ENCODE peak calls at places on chromosomes 11 and 22, in five cellular contexts. One of them, this sample, is unnamed.

GRCh38 chr11:117881217-117881616 is 4.8 kb upstream of the FXYD6 start:
- DNase-seq in body of pancreas: no peak
- DNase-seq in fibroblast of the aortic adventitia: no peak
- DNase-seq in heart left ventricle: no peak
- DNase-seq in lower lobe of right lung: no peak
- DNase-seq in this sample: no peak

GRCh38 chr11:119085523-119085878 is 820 bp downstream of the HMBS start:
- DNase-seq in body of pancreas: no peak
- DNase-seq in fibroblast of the aortic adventitia: no peak
- DNase-seq in heart left ventricle: no peak
- DNase-seq in lower lobe of right lung: no peak
- DNase-seq in this sample: no peak

GRCh38 chr11:1167751-1168231 is 10.0 kb downstream of the MUC5AC start:
- DNase-seq in body of pancreas: no peak
- DNase-seq in fibroblast of the aortic adventitia: no peak
- DNase-seq in heart left ventricle: peak
- DNase-seq in lower lobe of right lung: peak
- DNase-seq in this sample: no peak

GRCh38 chr22:31818481-31819392 is 64.9 kb downstream of the DEPDC5 start:
- DNase-seq in body of pancreas: no peak
- DNase-seq in fibroblast of the aortic adventitia: peak
- DNase-seq in heart left ventricle: no peak
- DNase-seq in lower lobe of right lung: no peak
- DNase-seq in this sample: peak

GRCh38 chr22:25650834-25651233 is 86.4 kb downstream of the GRK3 start:
- DNase-seq in body of pancreas: no peak
- DNase-seq in fibroblast of the aortic adventitia: no peak
- DNase-seq in heart left ventricle: no peak
- DNase-seq in lower lobe of right lung: no peak
- DNase-seq in this sample: no peak

GRCh38 chr22:44361391-44362126 is 48.8 kb upstream of the SHISAL1 start:
- DNase-seq in body of pancreas: no peak
- DNase-seq in fibroblast of the aortic adventitia: no peak
- DNase-seq in heart left ventricle: no peak
- DNase-seq in lower lobe of right lung: peak
- DNase-seq in this sample: no peak

GRCh38 chr22:45207981-45208664 is 32.6 kb downstream of the KIAA0930 start:
- DNase-seq in body of pancreas: peak
- DNase-seq in fibroblast of the aortic adventitia: peak
- DNase-seq in heart left ventricle: no peak
- DNase-seq in lower lobe of right lung: no peak
- DNase-seq in this sample: peak

GRCh38 chr11:121931748-121932352 is 184.2 kb downstream of the BLID start:
- DNase-seq in body of pancreas: no peak
- DNase-seq in fibroblast of the aortic adventitia: no peak
- DNase-seq in heart left ventricle: no peak
- DNase-seq in lower lobe of right lung: no peak
- DNase-seq in this sample: no peak

GRCh38 chr11:23778971-23779370 is 717.9 kb upstream of the LUZP2 start:
- DNase-seq in body of pancreas: no peak
- DNase-seq in fibroblast of the aortic adventitia: no peak
- DNase-seq in heart left ventricle: no peak
- DNase-seq in lower lobe of right lung: no peak
- DNase-seq in this sample: peak

GRCh38 chr22:37229805-37230672 is 14.0 kb downstream of the RAC2 start:
- DNase-seq in body of pancreas: no peak
- DNase-seq in fibroblast of the aortic adventitia: peak
- DNase-seq in heart left ventricle: peak
- DNase-seq in lower lobe of right lung: peak
- DNase-seq in this sample: peak

GRCh38 chr11:90309693-90310092 is 86.8 kb upstream of the CHORDC1 start:
- DNase-seq in body of pancreas: no peak
- DNase-seq in fibroblast of the aortic adventitia: no peak
- DNase-seq in heart left ventricle: no peak
- DNase-seq in lower lobe of right lung: no peak
- DNase-seq in this sample: no peak

GRCh38 chr11:77473801-77474508 is at the start of gene PAK1:
- DNase-seq in body of pancreas: peak
- DNase-seq in fibroblast of the aortic adventitia: peak
- DNase-seq in heart left ventricle: peak
- DNase-seq in lower lobe of right lung: peak
- DNase-seq in this sample: peak

GRCh38 chr22:45861259-45861658 is 115.7 kb downstream of the WNT7B start:
- DNase-seq in body of pancreas: no peak
- DNase-seq in fibroblast of the aortic adventitia: no peak
- DNase-seq in heart left ventricle: no peak
- DNase-seq in lower lobe of right lung: no peak
- DNase-seq in this sample: no peak

GRCh38 chr11:75421902-75422247 is 11.1 kb downstream of the KLHL35 start:
- DNase-seq in body of pancreas: no peak
- DNase-seq in fibroblast of the aortic adventitia: no peak
- DNase-seq in heart left ventricle: no peak
- DNase-seq in lower lobe of right lung: no peak
- DNase-seq in this sample: no peak

GRCh38 chr11:64115751-64116522 is 50.0 kb downstream of the MACROD1 start:
- DNase-seq in body of pancreas: no peak
- DNase-seq in fibroblast of the aortic adventitia: no peak
- DNase-seq in heart left ventricle: no peak
- DNase-seq in lower lobe of right lung: no peak
- DNase-seq in this sample: no peak

GRCh38 chr11:94036096-94036495 is 14.9 kb downstream of the HEPHL1 start:
- DNase-seq in body of pancreas: no peak
- DNase-seq in fibroblast of the aortic adventitia: no peak
- DNase-seq in heart left ventricle: no peak
- DNase-seq in lower lobe of right lung: no peak
- DNase-seq in this sample: no peak

GRCh38 chr22:37509026-37509886 is 10.0 kb downstream of the CARD10 start:
- DNase-seq in body of pancreas: no peak
- DNase-seq in fibroblast of the aortic adventitia: no peak
- DNase-seq in heart left ventricle: no peak
- DNase-seq in lower lobe of right lung: no peak
- DNase-seq in this sample: no peak

GRCh38 chr11:124762077-124762623 is at the start of gene ESAM:
- DNase-seq in body of pancreas: peak
- DNase-seq in fibroblast of the aortic adventitia: no peak
- DNase-seq in heart left ventricle: peak
- DNase-seq in lower lobe of right lung: peak
- DNase-seq in this sample: no peak

GRCh38 chr11:20880094-20880493 is 210.7 kb downstream of the NELL1 start:
- DNase-seq in body of pancreas: no peak
- DNase-seq in fibroblast of the aortic adventitia: no peak
- DNase-seq in heart left ventricle: no peak
- DNase-seq in lower lobe of right lung: no peak
- DNase-seq in this sample: no peak

GRCh38 chr11:20873054-20873453 is 203.7 kb downstream of the NELL1 start:
- DNase-seq in body of pancreas: no peak
- DNase-seq in fibroblast of the aortic adventitia: no peak
- DNase-seq in heart left ventricle: no peak
- DNase-seq in lower lobe of right lung: no peak
- DNase-seq in this sample: no peak

GRCh38 chr11:20876738-20877137 is 207.4 kb downstream of the NELL1 start:
- DNase-seq in body of pancreas: no peak
- DNase-seq in fibroblast of the aortic adventitia: no peak
- DNase-seq in heart left ventricle: no peak
- DNase-seq in lower lobe of right lung: no peak
- DNase-seq in this sample: no peak

DNA sequence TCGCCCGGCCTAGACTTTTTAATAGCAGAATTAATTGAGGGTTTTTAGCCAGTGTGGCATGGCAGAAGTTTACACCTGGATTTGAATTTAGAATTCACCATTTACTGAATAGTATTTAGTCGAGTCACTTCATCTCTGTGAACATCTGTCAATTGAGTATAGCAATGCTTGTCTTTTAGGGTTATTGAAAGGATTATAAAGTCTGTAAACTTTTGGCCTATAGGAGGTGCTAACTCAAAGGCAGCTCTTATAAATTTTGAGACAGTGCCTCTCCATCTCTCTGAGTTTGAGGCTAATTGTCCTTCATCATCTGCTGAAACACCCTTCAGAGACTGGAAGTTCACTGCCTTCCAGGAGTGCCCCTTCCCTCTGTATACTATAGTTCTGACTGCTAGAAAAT is 205.0 kb downstream of the NELL1 start:
- DNase-seq in body of pancreas: no peak
- DNase-seq in fibroblast of the aortic adventitia: no peak
- DNase-seq in heart left ventricle: no peak
- DNase-seq in lower lobe of right lung: no peak
- DNase-seq in this sample: no peak
- TF ChIP-seq CTCF in body of pancreas: no peak
- TF ChIP-seq CTCF in fibroblast of the aortic adventitia: no peak
- TF ChIP-seq CTCF in heart left ventricle: no peak
- TF ChIP-seq CTCF in lower lobe of right lung: no peak
- TF ChIP-seq CTCF in this sample: no peak

DNA sequence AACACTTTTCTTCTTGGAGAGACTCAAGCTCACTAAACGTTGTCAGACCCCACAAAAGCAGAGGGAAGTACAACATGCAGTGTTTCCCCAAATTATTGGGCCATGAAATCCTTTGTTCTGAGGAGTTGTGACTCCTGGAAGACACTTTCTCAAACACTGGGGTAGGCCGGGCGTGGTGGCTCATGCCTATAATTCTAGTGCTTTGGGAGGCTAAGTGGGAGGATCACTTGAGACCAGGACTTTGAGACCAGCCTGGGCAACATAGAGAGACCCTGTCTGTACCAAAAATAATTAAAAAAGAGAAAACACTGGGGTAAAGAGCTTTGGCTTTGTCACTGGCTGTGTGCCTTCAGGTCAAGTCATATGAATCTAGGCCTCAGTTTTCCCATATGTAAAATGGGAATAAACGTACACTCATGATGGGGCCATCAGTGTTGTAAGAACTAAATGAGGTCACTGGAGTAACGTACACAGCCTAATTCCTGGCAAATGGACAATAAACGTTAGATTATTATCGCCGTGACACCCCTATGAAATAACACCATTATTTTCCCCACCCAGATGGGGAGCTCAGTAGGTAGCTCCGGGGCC is 92.0 kb downstream of the RRM1 start:
- DNase-seq in body of pancreas: no peak
- DNase-seq in fibroblast of the aortic adventitia: no peak
- DNase-seq in heart left ventricle: no peak
- DNase-seq in lower lobe of right lung: no peak
- DNase-seq in this sample: no peak
- H3K4me3 ChIP-seq in body of pancreas: no peak
- H3K4me3 ChIP-seq in fibroblast of the aortic adventitia: peak
- H3K4me3 ChIP-seq in heart left ventricle: peak
- H3K4me3 ChIP-seq in lower lobe of right lung: peak
- H3K4me3 ChIP-seq in this sample: peak

GRCh38 chr11:65591939-65592814 is 3.4 kb downstream of the KCNK7 start:
- DNase-seq in body of pancreas: peak
- DNase-seq in fibroblast of the aortic adventitia: no peak
- DNase-seq in heart left ventricle: no peak
- DNase-seq in lower lobe of right lung: no peak
- DNase-seq in this sample: peak
- TF ChIP-seq CTCF in body of pancreas: peak
- TF ChIP-seq CTCF in fibroblast of the aortic adventitia: no peak
- TF ChIP-seq CTCF in heart left ventricle: peak
- TF ChIP-seq CTCF in lower lobe of right lung: peak
- TF ChIP-seq CTCF in this sample: peak

DNA sequence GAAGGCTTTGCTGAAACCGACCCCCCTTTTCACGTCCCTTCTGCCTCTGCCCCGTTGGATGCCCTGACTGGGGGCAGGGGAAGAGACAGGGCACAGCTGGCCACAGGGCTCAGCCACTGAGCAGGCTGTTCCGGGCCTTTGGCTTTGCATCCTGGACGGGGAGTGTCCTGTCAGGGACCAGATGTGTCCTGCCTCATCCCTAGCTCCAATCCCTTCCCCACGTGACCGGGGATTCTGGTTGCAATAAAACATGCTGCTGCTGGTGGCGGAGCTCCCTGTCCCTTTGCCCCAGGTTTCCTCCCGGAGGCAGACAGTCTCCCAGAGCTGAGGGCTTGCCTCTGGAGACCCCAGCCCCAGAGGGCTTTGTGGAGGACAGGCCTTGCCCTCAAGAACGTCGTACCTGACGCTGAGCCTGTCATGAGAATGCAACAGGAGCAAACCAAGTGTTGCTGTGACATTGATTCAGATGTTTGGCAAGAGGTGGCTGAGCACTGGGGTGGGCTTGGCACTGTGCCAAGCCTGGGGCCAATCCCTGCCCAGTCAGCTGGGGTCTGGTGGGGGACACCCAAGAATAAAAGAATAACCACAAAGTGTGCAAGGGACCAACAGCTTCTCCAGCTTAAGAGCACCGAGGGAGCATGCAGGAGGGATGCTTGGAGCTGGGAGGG is 7.3 kb downstream of the CDC42EP2 start:
- DNase-seq in body of pancreas: no peak
- DNase-seq in fibroblast of the aortic adventitia: no peak
- DNase-seq in heart left ventricle: no peak
- DNase-seq in lower lobe of right lung: peak
- DNase-seq in this sample: no peak
- H3K4me3 ChIP-seq in body of pancreas: no peak
- H3K4me3 ChIP-seq in fibroblast of the aortic adventitia: no peak
- H3K4me3 ChIP-seq in heart left ventricle: no peak
- H3K4me3 ChIP-seq in lower lobe of right lung: no peak
- H3K4me3 ChIP-seq in this sample: no peak

This sample was measured in astrocyte of the spinal cord.